ENCODE peak calls at places on chromosomes 5 and 9, in eight cellular contexts. F, G, O, R, D, N, E and U are unnamed samples.

GRCh38 chr5:96440185-96440538 is 7.1 kb upstream of the PCSK1 start:
- DNase-seq in D (no peak), O (no peak), F (no peak), E (no peak), N (no peak), R (no peak), G (no peak), U (no peak)

GRCh38 chr5:68762201-68762600 is 331.6 kb upstream of the SLC30A5 start:
- DNase-seq in G (no peak), F (no peak), D (no peak), E (no peak), O (no peak), N (no peak), R (no peak), U (no peak)

GRCh38 chr5:67490543-67491321 is 294.1 kb upstream of the CD180 start:
- DNase-seq in F (no peak), O (no peak), E (no peak), R (no peak), N (no peak), D (no peak), G (no peak), U (no peak)

GRCh38 chr5:51960617-51961115 is 577.4 kb downstream of the ISL1 start:
- DNase-seq in F (no peak), O (no peak), N (no peak), R (peak), G (no peak), E (peak), D (no peak), U (no peak)

GRCh38 chr5:110413856-110414255 is 312.6 kb downstream of the TMEM232 start:
- DNase-seq in E (no peak), F (no peak), G (no peak), O (no peak), N (no peak), R (no peak), D (no peak), U (no peak)

GRCh38 chr5:147387109-147387508 is 122.8 kb downstream of the DPYSL3 start:
- DNase-seq in G (no peak), O (no peak), D (no peak), E (no peak), N (no peak), R (no peak), F (no peak), U (no peak)

GRCh38 chr5:115170128-115170923 is 618 bp upstream of the TRIM36 start:
- DNase-seq in N (no peak), R (peak), O (no peak), E (no peak), D (peak), G (no peak), F (no peak), U (peak)

GRCh38 chr5:140632366-140633080 is 452 bp downstream of the CD14 start:
- DNase-seq in O (no peak), N (no peak), E (peak), F (no peak), R (peak), G (peak), D (peak), U (peak)

GRCh38 chr9:96674914-96675538 is 19.9 kb upstream of the PRXL2C start:
- DNase-seq in G (no peak), E (no peak), N (no peak), O (no peak), D (no peak), F (peak), R (no peak), U (no peak)

GRCh38 chr9:121367651-121368510 is 2.2 kb downstream of the STOM start:
- DNase-seq in G (no peak), E (no peak), N (no peak), R (no peak), O (no peak), F (no peak), D (no peak), U (no peak)

GRCh38 chr9:133449760-133450159 is 10.0 kb upstream of the CACFD1 start:
- DNase-seq in G (no peak), F (peak), E (peak), O (no peak), D (no peak), R (no peak), N (no peak), U (no peak)

GRCh38 chr9:82148849-82149544 is 160.4 kb downstream of the SPATA31D1 start:
- DNase-seq in G (no peak), E (no peak), O (no peak), F (no peak), N (no peak), R (peak), D (no peak), U (no peak)